ENCODE peak calls at places on chromosomes 12 and 14, in six cellular contexts. N is GM13976; T is neural crest cell; F is cardiac fibroblast; X is CD4-positive, alpha-beta T cell; S is HCT116. O is an unnamed sample.
A peak's percentile ranks its signal among the peaks of the same experiment; 100 is the strongest.

GRCh38 chr12:11854011-11854499 is 204.6 kb downstream of the ETV6 start:
- DNase-seq in N (no peak), T (no peak), F (no peak), X (no peak), S (no peak), O (no peak)

GRCh38 chr14:81303258-81303935 is 82.6 kb upstream of the GTF2A1 start:
- DNase-seq in N (peak; percentile 38), T (no peak), F (no peak), X (no peak), S (peak; percentile 86), O (no peak)

GRCh38 chr12:77559400-77560074 is 271.2 kb upstream of the NAV3 start:
- DNase-seq in N (no peak), T (no peak), F (no peak), X (no peak), S (no peak), O (no peak)

GRCh38 chr12:105229446-105229845 is 6.5 kb downstream of the APPL2 start:
- DNase-seq in N (no peak), T (no peak), F (no peak), X (no peak), S (no peak), O (no peak)

GRCh38 chr14:98233656-98234055 is 1038.3 kb downstream of the BCL11B start:
- DNase-seq in N (no peak), T (no peak), F (no peak), X (no peak), S (no peak), O (peak; percentile 4)

GRCh38 chr12:119071176-119071575 is 89.8 kb downstream of the SRRM4 start:
- DNase-seq in N (no peak), T (no peak), F (no peak), X (no peak), S (no peak), O (no peak)

GRCh38 chr12:93426406-93426805 is 15.3 kb downstream of the UBE2N start:
- DNase-seq in N (no peak), T (no peak), F (no peak), X (no peak), S (no peak), O (no peak)

GRCh38 chr12:45540661-45541341 is 188.7 kb upstream of the ARID2 start:
- DNase-seq in N (no peak), T (no peak), F (no peak), X (no peak), S (no peak), O (no peak)

GRCh38 chr12:41302979-41303403 is 114.9 kb downstream of the PDZRN4 start:
- DNase-seq in N (no peak), T (no peak), F (no peak), X (no peak), S (no peak), O (no peak)

GRCh38 chr14:89473569-89473968 is 56.5 kb upstream of the FOXN3 start:
- DNase-seq in N (no peak), T (no peak), F (no peak), X (no peak), S (no peak), O (no peak)

GRCh38 chr12:104652910-104653309 is 196.2 kb downstream of the CHST11 start:
- DNase-seq in N (no peak), T (no peak), F (no peak), X (no peak), S (no peak), O (no peak)

GRCh38 chr14:24296341-24297157 is 3.0 kb downstream of the DHRS1 start:
- DNase-seq in N (peak; percentile 82), T (peak; percentile 45), F (peak; percentile 92), X (peak; percentile 58), S (no peak), O (peak; percentile 93)

GRCh38 chr14:105944632-105945610 is 418.5 kb downstream of the TMEM121 start:
- DNase-seq in N (peak; percentile 76), T (no peak), F (no peak), X (peak; percentile 65), S (peak; percentile 34), O (peak; percentile 71)

GRCh38 chr12:32051511-32052299 is 54.9 kb upstream of the BICD1 start:
- DNase-seq in N (no peak), T (no peak), F (peak; percentile 83), X (no peak), S (peak; percentile 48), O (peak; percentile 92)

GRCh38 chr12:3727877-3728632 is 24.9 kb downstream of the CRACR2A start:
- DNase-seq in N (peak; percentile 58), T (no peak), F (peak; percentile 63), X (no peak), S (no peak), O (no peak)

GRCh38 chr12:5432011-5432400 is at the start of gene NTF3:
- DNase-seq in N (peak; percentile 31), T (peak; percentile 26), F (peak; percentile 40), X (no peak), S (no peak), O (no peak)

GRCh38 chr12:107320929-107321618 is 227.7 kb upstream of the CRY1 start:
- DNase-seq in N (no peak), T (peak; percentile 8), F (no peak), X (peak; percentile 76), S (no peak), O (peak; percentile 46)

GRCh38 chr14:95157987-95158712 is 821 bp upstream of the DICER1 start:
- DNase-seq in N (peak; percentile 45), T (no peak), F (no peak), X (peak; percentile 7), S (no peak), O (no peak)

GRCh38 chr12:104011265-104011664 is 38.7 kb downstream of the GLT8D2 start:
- DNase-seq in N (no peak), T (no peak), F (peak; percentile 90), X (no peak), S (peak; percentile 16), O (peak; percentile 95)

GRCh38 chr12:68823711-68824110 is 15.7 kb downstream of the MDM2 start:
- DNase-seq in N (no peak), T (no peak), F (peak; percentile 57), X (no peak), S (no peak), O (no peak)

GRCh38 chr12:120959111-120959878 is 19.0 kb upstream of the HNF1A start:
- DNase-seq in N (no peak), T (no peak), F (no peak), X (no peak), S (no peak), O (no peak)

GRCh38 chr14:34365309-34365915 is 96.6 kb downstream of the SPTSSA start:
- DNase-seq in N (no peak), T (no peak), F (peak; percentile 51), X (no peak), S (no peak), O (no peak)

GRCh38 chr12:113857371-113857770 is 108.8 kb downstream of the RBM19 start:
- DNase-seq in N (no peak), T (no peak), F (no peak), X (no peak), S (no peak), O (no peak)

GRCh38 chr14:55711171-55711811 is 131.3 kb downstream of the KTN1 start:
- DNase-seq in N (no peak), T (no peak), F (peak; percentile 65), X (no peak), S (no peak), O (no peak)

GRCh38 chr12:19915392-19916192 is 452.7 kb upstream of the PDE3A start:
- DNase-seq in N (peak; percentile 21), T (no peak), F (peak; percentile 78), X (no peak), S (peak; percentile 8), O (peak; percentile 33)

GRCh38 chr12:108788911-108789310 is 57.6 kb upstream of the CORO1C start:
- DNase-seq in N (no peak), T (no peak), F (no peak), X (no peak), S (no peak), O (no peak)

GRCh38 chr12:108787539-108787938 is 56.2 kb upstream of the CORO1C start:
- DNase-seq in N (no peak), T (no peak), F (no peak), X (no peak), S (no peak), O (no peak)

GRCh38 chr12:108792361-108793292 is 61.3 kb upstream of the CORO1C start:
- DNase-seq in N (no peak), T (no peak), F (no peak), X (no peak), S (no peak), O (no peak)

GRCh38 chr12:108788076-108788782 is 56.9 kb upstream of the CORO1C start:
- DNase-seq in N (no peak), T (no peak), F (peak; percentile 15), X (no peak), S (no peak), O (no peak)

DNA sequence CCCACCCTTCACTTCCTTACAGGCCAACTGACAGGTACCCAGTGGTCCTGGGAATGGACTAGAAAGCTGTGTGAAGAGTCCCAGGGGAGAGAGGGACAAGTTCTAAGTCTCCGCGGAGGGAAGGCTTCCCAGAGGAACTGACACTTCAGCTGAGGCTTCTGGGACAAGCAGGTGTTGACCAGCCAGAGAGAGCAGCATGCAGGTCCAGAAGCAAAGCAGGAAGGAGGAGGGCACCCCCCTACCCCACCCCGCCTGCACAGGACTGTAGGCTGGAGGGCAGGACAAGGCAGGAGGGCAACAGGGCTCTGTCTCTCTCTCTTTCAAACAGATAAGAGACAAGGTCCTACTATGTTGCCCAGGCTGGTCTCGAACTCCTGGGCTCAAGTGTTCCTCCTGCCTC is 58.2 kb upstream of the CORO1C start:
- DNase-seq in N (no peak), T (no peak), F (no peak), X (no peak), S (no peak), O (no peak)
- TF ChIP-seq CTCF in N (no peak), T (no peak), F (no peak), X (no peak), S (no peak), O (no peak)

GRCh38 chr14:37024166-37024565 is 148.2 kb downstream of the SLC25A21 start:
- DNase-seq in N (no peak), T (no peak), F (no peak), X (no peak), S (no peak), O (peak; percentile 17)
- TF ChIP-seq CTCF in N (no peak), T (no peak), F (no peak), X (no peak), S (peak; percentile 27), O (no peak)

DNA sequence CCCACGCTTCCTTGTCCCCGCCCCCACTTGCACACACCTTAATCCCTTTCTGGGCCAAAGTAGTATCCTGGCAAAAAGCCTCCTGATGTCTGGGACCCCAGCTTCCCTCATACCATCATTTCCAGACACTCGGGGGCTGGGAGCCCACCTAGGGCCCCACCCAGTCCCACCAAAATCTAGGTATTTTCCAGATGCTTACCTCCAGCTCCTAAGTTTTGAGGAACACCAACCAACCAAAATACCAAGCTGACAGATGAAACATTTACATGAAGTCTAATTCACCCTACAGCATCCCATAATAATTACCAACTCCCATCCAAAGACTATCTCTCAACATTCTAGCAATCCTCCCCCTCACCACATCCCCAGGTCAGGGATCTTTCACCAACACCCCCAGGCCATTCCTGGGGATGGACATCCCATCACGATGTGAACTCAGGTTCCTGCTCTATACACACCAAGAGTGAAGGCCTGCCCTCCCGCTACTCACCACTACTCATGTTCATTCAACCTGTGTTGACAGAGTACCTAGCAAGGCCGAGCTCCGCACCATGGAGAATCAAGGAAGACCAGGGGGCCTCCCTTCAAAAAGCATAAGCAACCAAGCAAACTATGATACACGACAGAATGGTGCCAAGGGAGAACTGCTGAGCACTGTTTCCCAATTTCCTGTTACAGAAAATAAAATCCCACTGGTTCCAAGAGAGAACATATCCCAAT is 1.6 kb upstream of the CHD4 start:
- DNase-seq in N (no peak), T (no peak), F (peak; percentile 49), X (no peak), S (no peak), O (no peak)
- TF ChIP-seq CTCF in N (no peak), T (no peak), F (no peak), X (no peak), S (no peak), O (no peak)

GRCh38 chr12:49585477-49586445 is 17.8 kb upstream of the MCRS1 start:
- DNase-seq in N (no peak), T (no peak), F (no peak), X (no peak), S (no peak), O (no peak)
- TF ChIP-seq CTCF in N (no peak), T (no peak), F (no peak), X (no peak), S (no peak), O (no peak)

O was measured in MCF 10A.